ENCODE peak calls at places on chromosomes 7 and 10, in four cellular contexts. F is small intestine; G is CD4-positive, CD25-positive, alpha-beta regulatory T cell; N is H7. I is an unnamed sample.

GRCh38 chr7:108517951-108518350 is 8.0 kb downstream of the PNPLA8 start:
- DNase-seq in G (no peak), F (no peak), N (no peak), I (no peak)

GRCh38 chr7:82629583-82629982 is 186.0 kb upstream of the CACNA2D1 start:
- DNase-seq in G (no peak), F (no peak), N (no peak), I (no peak)

GRCh38 chr7:47379629-47380324 is 202.1 kb downstream of the TNS3 start:
- DNase-seq in G (no peak), F (peak; percentile 94), N (peak; percentile 68), I (peak; percentile 74)

GRCh38 chr10:54441286-54441685 is 359.7 kb downstream of the PCDH15 start:
- DNase-seq in N (no peak), G (no peak), F (no peak), I (no peak)

GRCh38 chr10:118615888-118616287 is 20.4 kb upstream of the PRLHR start:
- DNase-seq in G (no peak), F (no peak), N (peak; percentile 31), I (no peak)

GRCh38 chr7:28037220-28038010 is 143.2 kb downstream of the JAZF1 start:
- DNase-seq in G (no peak), F (peak; percentile 38), N (no peak), I (no peak)

GRCh38 chr10:44967596-44967995 is 8.0 kb downstream of the RASSF4 start:
- DNase-seq in G (no peak), N (no peak), F (no peak), I (no peak)

GRCh38 chr7:27152816-27153486 is 568 bp upstream of the HOXA3 start:
- DNase-seq in F (no peak), N (peak; percentile 67), G (no peak), I (no peak)

GRCh38 chr10:112666070-112666469 is 219.1 kb downstream of the VTI1A start:
- DNase-seq in N (no peak), F (no peak), G (no peak), I (no peak)

GRCh38 chr7:151453326-151453791 is 13.4 kb upstream of the CRYGN start:
- DNase-seq in F (no peak), G (no peak), N (peak; percentile 67), I (no peak)

GRCh38 chr10:21467633-21468032 is 57.8 kb downstream of the SKIDA1 start:
- DNase-seq in F (no peak), N (no peak), G (no peak), I (no peak)

GRCh38 chr7:65554-65953 is 126.8 kb upstream of the FAM20C start:
- DNase-seq in N (no peak), G (no peak), F (no peak), I (no peak)

GRCh38 chr7:83161186-83161585 is 1.5 kb downstream of the PCLO start:
- DNase-seq in N (no peak), G (no peak), F (peak; percentile 37), I (no peak)

GRCh38 chr10:113169853-113170455 is 219.9 kb downstream of the TCF7L2 start:
- DNase-seq in F (no peak), G (no peak), N (no peak), I (no peak)

GRCh38 chr10:124917939-124918830 is 23.7 kb upstream of the ZRANB1 start:
- DNase-seq in G (no peak), N (no peak), F (no peak), I (no peak)

DNA sequence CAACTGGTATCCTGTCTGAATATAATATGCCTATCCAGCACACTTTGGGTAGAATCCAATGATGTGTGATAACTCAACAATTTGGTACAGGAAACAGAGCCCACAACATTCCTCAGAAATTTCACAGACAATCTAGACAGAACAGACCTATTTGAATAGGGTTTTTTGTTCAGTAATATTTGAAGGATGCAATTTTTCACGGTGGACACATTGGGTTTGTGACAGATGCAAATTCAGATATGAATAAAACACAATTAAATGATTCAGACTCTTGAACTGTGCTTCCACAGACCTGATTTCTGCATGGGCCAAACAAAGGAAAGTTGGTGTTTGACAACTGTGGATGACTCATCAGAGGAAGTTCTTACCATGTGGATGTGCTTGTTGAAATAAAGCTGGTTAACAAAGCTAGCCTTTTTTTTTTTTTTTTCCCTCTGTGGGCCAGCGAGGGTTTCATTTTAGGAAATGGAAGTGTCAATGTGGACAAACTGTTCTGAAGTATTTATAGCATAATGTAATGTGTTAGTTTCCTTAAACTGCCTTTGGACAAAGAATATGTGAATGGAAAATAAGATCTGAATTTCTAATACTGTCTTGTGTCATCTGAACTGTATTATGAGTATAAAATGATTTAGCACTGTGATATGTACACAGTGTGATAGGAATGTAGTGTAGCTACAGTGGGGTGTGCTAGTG is 43.2 kb upstream of the FAM133B start:
- DNase-seq in G (no peak), F (peak; percentile 74), N (no peak), I (no peak)
- H3K4me3 ChIP-seq in G (no peak overlapping the region), F (no peak overlapping the region), N (no peak overlapping the region), I (no peak overlapping the region)

DNA sequence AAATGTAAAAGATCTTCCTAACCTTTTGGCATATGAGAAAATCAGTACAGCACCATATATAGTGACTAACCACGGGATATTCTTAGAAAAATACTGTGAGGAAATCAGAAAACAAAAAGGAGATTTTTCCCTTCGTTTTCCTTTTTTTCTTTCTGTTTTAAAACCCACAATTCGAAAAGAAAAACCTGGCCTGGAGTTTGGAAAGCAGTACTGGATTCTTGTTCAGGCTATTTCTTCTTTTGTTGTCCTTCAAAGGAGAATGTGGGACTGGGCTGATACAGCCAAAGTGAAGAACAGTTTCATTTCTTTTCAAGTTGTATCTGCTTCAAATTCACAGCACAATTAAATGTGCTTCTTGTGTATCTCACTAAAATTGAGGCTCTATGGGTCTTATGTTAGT is 156.8 kb upstream of the PHYHIPL start:
- DNase-seq in G (no peak), F (no peak), N (no peak), I (no peak)
- H3K4me3 ChIP-seq in G (no peak overlapping the region), F (no peak overlapping the region), N (no peak overlapping the region), I (no peak overlapping the region)

DNA sequence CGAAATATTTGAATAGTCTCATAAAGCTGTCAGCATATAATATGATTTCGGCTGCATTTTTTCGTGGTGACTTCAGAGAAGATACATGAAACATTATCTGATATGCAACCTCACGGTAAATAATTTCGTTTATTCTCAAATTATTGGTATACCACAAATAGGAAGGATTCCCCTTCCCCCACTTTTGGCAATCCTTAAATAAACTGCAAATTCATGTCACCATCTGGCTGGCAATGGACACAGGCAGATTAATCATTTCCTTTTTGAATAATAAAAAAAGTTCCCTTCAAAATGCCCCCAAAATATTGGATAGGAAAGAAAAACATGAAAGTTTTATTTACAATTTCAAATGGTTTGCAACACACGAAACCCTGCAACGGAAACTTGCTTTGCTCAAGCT is 234.5 kb upstream of the MEOX2 start:
- DNase-seq in G (no peak), N (no peak), F (no peak), I (no peak)
- H3K4me3 ChIP-seq in G (no peak overlapping the region), N (no peak overlapping the region), F (no peak overlapping the region), I (no peak overlapping the region)

GRCh38 chr7:100866721-100867039 is 507 bp upstream of the TRIP6 start:
- DNase-seq in G (no peak), N (no peak), F (no peak), I (no peak)

GRCh38 chr7:100865971-100866720 is 1.0 kb upstream of the TRIP6 start:
- DNase-seq in G (peak; percentile 36), N (peak; percentile 74), F (peak; percentile 77), I (peak; percentile 84)

GRCh38 chr7:100865372-100865911 is 1.7 kb upstream of the TRIP6 start:
- DNase-seq in F (no peak), G (no peak), N (peak; percentile 83), I (no peak)

GRCh38 chr7:100867040-100867795 is at the start of gene TRIP6:
- DNase-seq in F (peak; percentile 42), G (peak; percentile 17), N (peak; percentile 99), I (peak; percentile 93)

GRCh38 chr7:100867796-100868485 is 754 bp downstream of the TRIP6 start:
- DNase-seq in F (no peak), G (no peak), N (peak; percentile 83), I (no peak)
- H3K4me3 ChIP-seq in F (peak overlapping the region; percentile 37), G (no peak overlapping the region), N (peak overlapping the region; percentile 96), I (peak overlapping the region; percentile 25)

DNA sequence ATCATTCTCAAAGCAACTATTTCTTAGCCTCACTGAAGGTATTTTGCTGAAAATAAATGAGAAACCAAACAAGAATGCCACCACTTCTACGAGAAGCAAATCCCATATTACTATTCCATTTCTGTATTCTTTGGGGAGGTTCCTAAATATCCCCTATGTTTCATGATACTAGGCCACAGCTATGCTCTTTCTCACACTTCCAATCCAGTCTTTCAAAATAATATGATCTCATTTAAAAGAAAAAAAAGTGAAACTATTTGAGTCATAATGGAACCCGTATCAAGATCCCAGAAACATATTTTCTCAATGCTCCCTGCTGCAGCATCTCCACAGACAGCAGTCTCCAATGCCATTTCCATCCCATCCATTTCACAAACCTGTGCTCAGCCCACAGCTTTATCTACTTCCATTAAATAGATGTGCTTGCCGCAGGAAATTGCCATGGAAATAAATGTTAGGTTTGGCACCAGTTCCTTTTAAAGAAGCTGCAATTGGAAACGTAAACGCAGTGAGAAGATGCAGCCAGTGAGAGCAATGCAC is 99.8 kb downstream of the C10orf90 start:
- DNase-seq in N (no peak), F (no peak), G (no peak), I (no peak)
- H3K4me3 ChIP-seq in N (no peak overlapping the region), F (no peak overlapping the region), G (no peak overlapping the region), I (no peak overlapping the region)

GRCh38 chr7:13945670-13946069 is 43.8 kb downstream of the ETV1 start:
- DNase-seq in N (no peak), F (no peak), G (no peak), I (peak; percentile 40)
- H3K4me3 ChIP-seq in N (no peak overlapping the region), F (no peak overlapping the region), G (no peak overlapping the region), I (no peak overlapping the region)

GRCh38 chr10:101227765-101228681 is 1.2 kb downstream of the LBX1 start:
- DNase-seq in N (peak; percentile 83), F (no peak), G (no peak), I (no peak)

GRCh38 chr10:101231092-101231491 is 1.8 kb upstream of the LBX1 start:
- DNase-seq in N (no peak), F (no peak), G (no peak), I (no peak)

GRCh38 chr10:101228682-101229274 is 485 bp downstream of the LBX1 start:
- DNase-seq in F (no peak), G (no peak), N (peak; percentile 88), I (no peak)

GRCh38 chr10:101230185-101230917 is 1.1 kb upstream of the LBX1 start:
- DNase-seq in N (peak; percentile 91), G (no peak), F (no peak), I (no peak)

GRCh38 chr10:101229275-101230184 is at the start of gene LBX1:
- DNase-seq in N (peak; percentile 79), F (no peak), G (no peak), I (no peak)
- H3K4me3 ChIP-seq in N (no peak within 1 kb of the TSS), F (no peak within 1 kb of the TSS), G (peak within 1 kb of the TSS; percentile 41), I (no peak within 1 kb of the TSS)

DNA sequence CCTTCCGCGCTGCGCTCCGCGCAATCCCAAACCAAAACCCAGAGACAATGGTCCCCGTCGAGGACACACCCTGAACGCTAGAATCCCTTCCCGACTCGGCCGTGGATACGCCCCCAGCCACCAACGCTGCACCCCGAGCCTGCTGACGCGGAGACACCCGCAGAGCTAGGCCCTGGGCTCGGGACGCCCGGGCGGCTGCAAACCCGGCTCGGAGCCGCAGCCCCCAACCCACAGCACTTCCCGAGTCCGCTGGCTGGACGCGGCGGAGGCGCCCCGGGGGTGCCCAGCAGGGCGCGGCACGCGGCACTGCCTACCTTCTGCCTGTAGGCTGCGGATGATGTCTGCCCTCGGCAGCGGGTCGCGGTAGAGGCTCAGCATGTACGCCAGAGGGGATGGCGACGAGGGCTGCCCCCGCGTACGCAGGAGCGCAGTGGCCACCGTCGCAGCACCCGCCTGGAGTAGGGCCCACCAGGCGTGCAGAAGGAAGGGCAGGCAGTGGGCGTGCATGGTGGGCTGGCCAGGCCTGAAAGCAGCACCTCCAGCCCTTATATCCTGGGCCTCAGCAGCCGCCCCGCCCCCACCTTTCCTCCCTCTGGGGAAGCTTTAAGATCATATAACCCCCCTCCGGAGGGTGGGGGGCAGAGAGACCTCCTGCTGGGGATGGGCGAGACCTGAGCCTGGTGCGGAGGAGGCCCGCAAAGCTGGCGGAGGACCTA is at the start of gene NODAL:
- DNase-seq in F (no peak), N (peak; percentile 75), G (no peak), I (no peak)
- H3K4me3 ChIP-seq in F (no peak within 1 kb of the TSS), N (peak within 1 kb of the TSS; percentile 79), G (peak within 1 kb of the TSS; percentile 37), I (no peak within 1 kb of the TSS)

I was measured in lung.